ENCODE peak calls at places on chromosomes 6 and 20, in five cellular contexts. V, U, R, S and G are unnamed samples.

GRCh38 chr6:122878809-122879208 is 89.8 kb downstream of the SMPDL3A start:
- DNase-seq in V (no peak), U (no peak), R (no peak), S (no peak), G (no peak)

GRCh38 chr20:47062226-47062880 is 167.7 kb downstream of the EYA2 start:
- DNase-seq in V (no peak), U (no peak), R (no peak), S (no peak), G (no peak)

GRCh38 chr6:4313044-4313686 is 177.8 kb upstream of the ECI2 start:
- DNase-seq in V (no peak), U (peak), R (no peak), S (peak), G (no peak)

GRCh38 chr20:40638414-40638813 is 50.6 kb downstream of the MAFB start:
- DNase-seq in V (no peak), U (no peak), R (no peak), S (no peak), G (no peak)

GRCh38 chr6:34791164-34791841 is 580 bp upstream of the BLTP3A start:
- DNase-seq in V (no peak), U (peak), R (no peak), S (peak), G (peak)

GRCh38 chr6:43180985-43181384 is 1.0 kb upstream of the CUL9 start:
- DNase-seq in V (no peak), U (no peak), R (no peak), S (no peak), G (no peak)

GRCh38 chr6:87755697-87756671 is 54.0 kb upstream of the AKIRIN2 start:
- DNase-seq in V (no peak), U (no peak), R (no peak), S (peak), G (peak)

GRCh38 chr6:52984247-52984646 is 10.8 kb downstream of the GSTA4 start:
- DNase-seq in V (no peak), U (no peak), R (peak), S (no peak), G (peak)

GRCh38 chr6:164478426-164478825 is 831.0 kb downstream of the C6orf118 start:
- DNase-seq in V (no peak), U (no peak), R (no peak), S (no peak), G (no peak)

GRCh38 chr20:44598413-44599290 is 16.3 kb downstream of the PKIG start:
- DNase-seq in V (no peak), U (no peak), R (no peak), S (peak), G (no peak)